ENCODE peak calls at places on chromosomes 13 and 19, in nine cellular contexts. One of them, this sample, is unnamed.

GRCh38 chr19:54287456-54287855 is 6.5 kb upstream of the LILRB2 start:
- DNase-seq in WTC11: no peak
- DNase-seq in neural crest cell: no peak
- DNase-seq in HS-5: peak
- DNase-seq in T-helper 9 cell: no peak
- DNase-seq in frontal cortex: no peak
- DNase-seq in cardiac muscle cell: peak
- DNase-seq in anterior cingulate cortex: no peak
- DNase-seq in stimulated activated CD8-positive, alpha-beta memory T cell treated with anti-CD3 and anti-CD28 coated beads, Interleukin-7, amount 100 ng/mL, for 1 hour: no peak
- DNase-seq in this sample: no peak

GRCh38 chr13:97834255-97834654 is 119.2 kb upstream of the IPO5 start:
- DNase-seq in stimulated activated CD8-positive, alpha-beta memory T cell treated with anti-CD3 and anti-CD28 coated beads, Interleukin-7, amount 100 ng/mL, for 1 hour: no peak
- DNase-seq in T-helper 9 cell: no peak
- DNase-seq in frontal cortex: no peak
- DNase-seq in WTC11: no peak
- DNase-seq in cardiac muscle cell: no peak
- DNase-seq in neural crest cell: no peak
- DNase-seq in anterior cingulate cortex: no peak
- DNase-seq in HS-5: no peak
- DNase-seq in this sample: no peak

GRCh38 chr13:84433024-84433423 is 550.8 kb upstream of the SLITRK1 start:
- DNase-seq in anterior cingulate cortex: no peak
- DNase-seq in HS-5: peak
- DNase-seq in stimulated activated CD8-positive, alpha-beta memory T cell treated with anti-CD3 and anti-CD28 coated beads, Interleukin-7, amount 100 ng/mL, for 1 hour: no peak
- DNase-seq in T-helper 9 cell: no peak
- DNase-seq in frontal cortex: no peak
- DNase-seq in WTC11: no peak
- DNase-seq in cardiac muscle cell: peak
- DNase-seq in neural crest cell: no peak
- DNase-seq in this sample: no peak

GRCh38 chr13:93244141-93244917 is 17.7 kb downstream of the GPC6 start:
- DNase-seq in anterior cingulate cortex: no peak
- DNase-seq in WTC11: no peak
- DNase-seq in frontal cortex: no peak
- DNase-seq in stimulated activated CD8-positive, alpha-beta memory T cell treated with anti-CD3 and anti-CD28 coated beads, Interleukin-7, amount 100 ng/mL, for 1 hour: no peak
- DNase-seq in cardiac muscle cell: peak
- DNase-seq in neural crest cell: no peak
- DNase-seq in T-helper 9 cell: no peak
- DNase-seq in HS-5: no peak
- DNase-seq in this sample: no peak

GRCh38 chr19:47176627-47177090 is 46.0 kb downstream of the SAE1 start:
- DNase-seq in T-helper 9 cell: no peak
- DNase-seq in neural crest cell: no peak
- DNase-seq in cardiac muscle cell: peak
- DNase-seq in WTC11: no peak
- DNase-seq in anterior cingulate cortex: no peak
- DNase-seq in stimulated activated CD8-positive, alpha-beta memory T cell treated with anti-CD3 and anti-CD28 coated beads, Interleukin-7, amount 100 ng/mL, for 1 hour: no peak
- DNase-seq in frontal cortex: no peak
- DNase-seq in HS-5: peak
- DNase-seq in this sample: no peak

GRCh38 chr13:64471916-64472315 is 2758.2 kb downstream of the PCDH9 start:
- DNase-seq in HS-5: peak
- DNase-seq in anterior cingulate cortex: no peak
- DNase-seq in WTC11: no peak
- DNase-seq in neural crest cell: no peak
- DNase-seq in stimulated activated CD8-positive, alpha-beta memory T cell treated with anti-CD3 and anti-CD28 coated beads, Interleukin-7, amount 100 ng/mL, for 1 hour: no peak
- DNase-seq in frontal cortex: no peak
- DNase-seq in cardiac muscle cell: peak
- DNase-seq in T-helper 9 cell: no peak
- DNase-seq in this sample: no peak

GRCh38 chr19:51098366-51099069 is 9.7 kb downstream of the CTU1 start:
- DNase-seq in anterior cingulate cortex: no peak
- DNase-seq in T-helper 9 cell: no peak
- DNase-seq in HS-5: no peak
- DNase-seq in WTC11: no peak
- DNase-seq in stimulated activated CD8-positive, alpha-beta memory T cell treated with anti-CD3 and anti-CD28 coated beads, Interleukin-7, amount 100 ng/mL, for 1 hour: no peak
- DNase-seq in frontal cortex: no peak
- DNase-seq in cardiac muscle cell: peak
- DNase-seq in neural crest cell: no peak
- DNase-seq in this sample: no peak

GRCh38 chr13:109862627-109863026 is 76.2 kb upstream of the IRS2 start:
- DNase-seq in neural crest cell: no peak
- DNase-seq in T-helper 9 cell: no peak
- DNase-seq in frontal cortex: no peak
- DNase-seq in HS-5: no peak
- DNase-seq in cardiac muscle cell: peak
- DNase-seq in stimulated activated CD8-positive, alpha-beta memory T cell treated with anti-CD3 and anti-CD28 coated beads, Interleukin-7, amount 100 ng/mL, for 1 hour: no peak
- DNase-seq in anterior cingulate cortex: no peak
- DNase-seq in WTC11: no peak
- DNase-seq in this sample: no peak

GRCh38 chr19:48752511-48753365 is at the start of gene FUT1:
- DNase-seq in T-helper 9 cell: peak
- DNase-seq in WTC11: peak
- DNase-seq in cardiac muscle cell: peak
- DNase-seq in anterior cingulate cortex: no peak
- DNase-seq in frontal cortex: peak
- DNase-seq in neural crest cell: no peak
- DNase-seq in HS-5: no peak
- DNase-seq in stimulated activated CD8-positive, alpha-beta memory T cell treated with anti-CD3 and anti-CD28 coated beads, Interleukin-7, amount 100 ng/mL, for 1 hour: no peak
- DNase-seq in this sample: peak